ENCODE peak calls at places on chromosomes 4 and X, in nine cellular contexts. W is AG04449; C is spleen; G is H4; P is endothelial cell; O is activated CD4-positive, alpha-beta T cell treated with anti-CD3 and anti-CD28 coated beads for 48 hours; Z is BJ; D is thoracic aorta; T is OCI-LY7. S is an unnamed sample.

GRCh38 chrX:150219374-150220185 is 143.5 kb upstream of the MAMLD1 start:
- DNase-seq in D (no peak), Z (no peak), P (no peak), C (peak; percentile 56), W (no peak), O (no peak), T (no peak), G (no peak), S (no peak)

GRCh38 chr4:110128092-110128989 is 70.1 kb downstream of the ELOVL6 start:
- DNase-seq in W (no peak), D (no peak), T (no peak), P (no peak), G (no peak), Z (no peak), O (no peak), C (no peak), S (no peak)

GRCh38 chr4:29046716-29047115 is 1673.5 kb upstream of the PCDH7 start:
- DNase-seq in W (no peak), T (no peak), C (no peak), O (no peak), G (no peak), Z (no peak), P (no peak), D (no peak), S (no peak)

GRCh38 chr4:6354119-6354518 is 84.5 kb downstream of the WFS1 start:
- DNase-seq in P (no peak), Z (no peak), C (no peak), O (no peak), D (no peak), T (no peak), W (no peak), G (no peak), S (no peak)

GRCh38 chr4:115279300-115279699 is 165.9 kb upstream of the NDST4 start:
- DNase-seq in Z (no peak), C (no peak), W (no peak), P (no peak), G (no peak), T (peak; percentile 24), D (no peak), O (no peak), S (no peak)

GRCh38 chr4:47852121-47852520 is 14.3 kb upstream of the CORIN start:
- DNase-seq in W (peak; percentile 63), O (no peak), P (no peak), D (no peak), C (no peak), G (no peak), T (no peak), Z (no peak), S (no peak)

GRCh38 chr4:39480251-39480650 is 21.4 kb downstream of the LIAS start:
- DNase-seq in C (no peak), P (no peak), T (no peak), D (no peak), G (no peak), O (no peak), Z (no peak), W (no peak), S (no peak)

GRCh38 chr4:141789716-141790115 is 153.3 kb downstream of the IL15 start:
- DNase-seq in T (no peak), G (no peak), P (no peak), W (no peak), D (no peak), Z (no peak), O (no peak), C (no peak), S (no peak)

GRCh38 chrX:47644557-47645091 is 5.7 kb downstream of the ELK1 start:
- DNase-seq in O (no peak), W (no peak), C (no peak), T (no peak), G (no peak), P (no peak), D (no peak), Z (no peak), S (no peak)

GRCh38 chr4:5133933-5134594 is 82.8 kb downstream of the STK32B start:
- DNase-seq in D (no peak), Z (no peak), G (no peak), T (no peak), O (no peak), W (no peak), P (no peak), C (no peak), S (no peak)

GRCh38 chr4:175531405-175532091 is 280.5 kb downstream of the GPM6A start:
- DNase-seq in T (no peak), P (no peak), Z (peak; percentile 19), G (no peak), W (no peak), O (no peak), D (no peak), C (no peak), S (no peak)

GRCh38 chrX:129115935-129116334 is 407.4 kb downstream of the SMARCA1 start:
- DNase-seq in G (no peak), T (no peak), D (no peak), W (no peak), Z (no peak), C (no peak), P (no peak), O (no peak), S (no peak)

GRCh38 chrX:154040307-154040756 is 20.6 kb upstream of the IRAK1 start:
- DNase-seq in O (no peak), D (no peak), G (no peak), T (no peak), C (no peak), W (peak; percentile 69), P (no peak), Z (peak; percentile 89), S (no peak)

GRCh38 chr4:2318476-2318875 is 56.6 kb upstream of the MXD4 start:
- DNase-seq in T (no peak), D (no peak), P (no peak), O (no peak), Z (no peak), C (peak; percentile 42), W (no peak), G (no peak), S (no peak)

GRCh38 chrX:51272638-51273037 is 60.0 kb upstream of the NUDT10 start:
- DNase-seq in Z (no peak), C (no peak), G (no peak), O (no peak), T (no peak), P (no peak), W (no peak), D (no peak), S (no peak)

GRCh38 chr4:121150003-121150402 is 14.1 kb downstream of the TNIP3 start:
- DNase-seq in G (no peak), Z (no peak), P (no peak), C (no peak), D (no peak), T (no peak), W (peak; percentile 52), O (no peak), S (no peak)

GRCh38 chrX:73847991-73848390 is 285.0 kb downstream of the CHIC1 start:
- DNase-seq in W (no peak), T (no peak), G (no peak), O (no peak), P (no peak), C (no peak), D (no peak), Z (no peak), S (no peak)

GRCh38 chr4:173494013-173494970 is 35.7 kb downstream of the HAND2 start:
- DNase-seq in T (peak; percentile 77), Z (no peak), G (peak; percentile 22), W (no peak), P (peak; percentile 56), C (peak; percentile 81), D (no peak), O (peak; percentile 71), S (peak; percentile 22)

GRCh38 chrX:72021975-72022374 is 109.7 kb downstream of the RTL5 start:
- DNase-seq in Z (no peak), T (peak; percentile 5), C (no peak), D (no peak), O (peak; percentile 15), W (no peak), P (peak; percentile 15), G (no peak), S (no peak)

GRCh38 chr4:8331567-8331955 is 62.0 kb downstream of the HTRA3 start:
- DNase-seq in W (no peak), P (no peak), C (peak; percentile 34), O (no peak), T (no peak), Z (no peak), G (no peak), D (no peak), S (peak; percentile 69)

GRCh38 chrX:37802028-37802427 is 22.2 kb downstream of the CYBB start:
- DNase-seq in W (no peak), D (no peak), P (no peak), Z (no peak), T (no peak), G (no peak), O (no peak), C (no peak), S (no peak)

GRCh38 chr4:86775061-86775460 is 74.1 kb downstream of the SLC10A6 start:
- DNase-seq in T (no peak), W (no peak), G (no peak), C (no peak), P (no peak), D (no peak), Z (no peak), O (no peak), S (no peak)

GRCh38 chrX:80181079-80181478 is 166.5 kb downstream of the TBX22 start:
- DNase-seq in P (peak; percentile 4), W (no peak), O (no peak), T (no peak), C (no peak), D (no peak), G (peak; percentile 3), Z (no peak), S (no peak)

GRCh38 chr4:48945981-48946380 is 39.4 kb upstream of the OCIAD2 start:
- DNase-seq in P (no peak), G (no peak), C (no peak), Z (no peak), O (no peak), W (no peak), T (no peak), D (no peak), S (no peak)

GRCh38 chr4:10403633-10404445 is 53.4 kb downstream of the ZNF518B start:
- DNase-seq in T (peak; percentile 9), Z (peak; percentile 5), O (no peak), W (peak; percentile 3), P (peak; percentile 35), D (no peak), C (no peak), G (peak; percentile 25), S (no peak)

GRCh38 chrX:115584715-115585114 is 23.7 kb downstream of the PLS3 start:
- DNase-seq in C (no peak), Z (no peak), O (no peak), D (no peak), W (no peak), P (no peak), G (peak; percentile 3), T (no peak), S (no peak)

GRCh38 chrX:96379951-96380350 is 304.7 kb upstream of the DIAPH2 start:
- DNase-seq in G (no peak), Z (no peak), C (no peak), W (no peak), D (no peak), P (no peak), O (no peak), T (no peak), S (no peak)

GRCh38 chr4:23539969-23540368 is 349.9 kb downstream of the PPARGC1A start:
- DNase-seq in D (no peak), O (no peak), G (no peak), Z (no peak), P (no peak), W (no peak), C (no peak), T (no peak), S (no peak)

GRCh38 chr4:156949373-156949814 is 22.2 kb downstream of the PDGFC start:
- DNase-seq in W (no peak), C (no peak), T (no peak), D (no peak), O (no peak), G (peak; percentile 39), P (no peak), Z (peak; percentile 61), S (no peak)

GRCh38 chrX:103276581-103277002 is at the start of gene TCEAL5:
- DNase-seq in G (no peak), C (peak; percentile 41), Z (no peak), P (peak; percentile 9), W (no peak), O (no peak), D (no peak), T (no peak), S (no peak)

GRCh38 chr4:157165935-157166334 is 54.6 kb upstream of the GRIA2 start:
- DNase-seq in D (no peak), Z (no peak), T (no peak), P (no peak), W (no peak), G (no peak), C (no peak), O (no peak), S (no peak)

S was measured in gastrocnemius medialis.